ENCODE peak calls at places on chromosomes 11 and 22, in eight cellular contexts. C is fibroblast of lung, D is neural progenitor cell, K is uterus, E is ovary, H is K562, B is SK-N-SH, Q is stomach. G is an unnamed sample.
A peak's percentile ranks its signal among the peaks of the same experiment; 100 is the strongest.

GRCh38 chr11:122874991-122875390 is 7.6 kb upstream of the JHY start:
- DNase-seq in C (no peak), K (no peak), H (no peak), Q (no peak), B (no peak), D (no peak), E (no peak), G (no peak)

GRCh38 chr22:32097018-32097417 is 54.0 kb downstream of the SLC5A1 start:
- DNase-seq in K (no peak), E (no peak), B (no peak), H (no peak), Q (no peak), C (no peak), D (no peak), G (no peak)

GRCh38 chr11:34915136-34916013 is 804 bp downstream of the APIP start:
- DNase-seq in C (peak; percentile 45), E (peak; percentile 34), Q (no peak), K (no peak), H (peak; percentile 37), B (no peak), D (no peak), G (no peak)

GRCh38 chr11:118374729-118375128 is 15.3 kb downstream of the UBE4A start:
- DNase-seq in H (no peak), B (no peak), Q (no peak), K (no peak), C (no peak), E (no peak), D (no peak), G (no peak)

GRCh38 chr11:110565344-110565684 is 135.6 kb downstream of the FDX1 start:
- DNase-seq in Q (no peak), H (peak; percentile 67), C (peak; percentile 59), E (no peak), B (no peak), D (peak; percentile 40), K (no peak), G (no peak)

GRCh38 chr22:33811686-33812085 is 108.6 kb downstream of the LARGE1 start:
- DNase-seq in H (no peak), E (peak; percentile 40), Q (no peak), D (peak; percentile 26), K (peak; percentile 90), C (peak; percentile 78), B (no peak), G (peak; percentile 57)

GRCh38 chr22:38830026-38830844 is 13.6 kb downstream of the NPTXR start:
- DNase-seq in Q (no peak), B (no peak), E (no peak), K (no peak), C (no peak), H (no peak), D (no peak), G (no peak)

GRCh38 chr22:37256075-37256726 is 12.1 kb upstream of the RAC2 start:
- DNase-seq in B (no peak), E (no peak), H (no peak), Q (no peak), C (no peak), K (no peak), D (no peak), G (no peak)

GRCh38 chr22:39725351-39726035 is 154.9 kb downstream of the CACNA1I start:
- DNase-seq in Q (no peak), E (no peak), H (peak; percentile 11), K (no peak), B (no peak), D (no peak), C (no peak), G (no peak)

GRCh38 chr11:45803981-45804805 is 756 bp upstream of the SLC35C1 start:
- DNase-seq in C (peak; percentile 66), E (peak; percentile 85), K (peak; percentile 76), H (peak; percentile 26), B (peak; percentile 79), D (peak; percentile 79), Q (peak; percentile 88), G (peak; percentile 86)

GRCh38 chr11:66288138-66288865 is 641 bp downstream of the YIF1A start:
- DNase-seq in E (no peak), H (no peak), K (no peak), B (peak; percentile 49), D (no peak), Q (no peak), C (no peak), G (no peak)

GRCh38 chr22:38110008-38110862 is at the start of gene BAIAP2L2:
- DNase-seq in K (no peak), B (no peak), C (no peak), E (no peak), D (no peak), Q (peak; percentile 60), H (no peak), G (no peak)

GRCh38 chr22:49437956-49438355 is 389.7 kb downstream of the BRD1 start:
- DNase-seq in K (no peak), D (no peak), E (no peak), C (no peak), B (no peak), Q (no peak), H (no peak), G (no peak)

GRCh38 chr22:49240472-49240871 is 587.2 kb downstream of the BRD1 start:
- DNase-seq in C (no peak), H (no peak), K (no peak), D (no peak), B (no peak), E (no peak), Q (no peak), G (no peak)

GRCh38 chr11:3642071-3642951 is 519 bp upstream of the ART5 start:
- DNase-seq in K (peak; percentile 83), E (peak; percentile 89), Q (peak; percentile 85), D (peak; percentile 97), B (peak; percentile 98), C (peak; percentile 82), H (peak; percentile 95), G (peak; percentile 81)

GRCh38 chr11:119810478-119811232 is 81.7 kb upstream of the NECTIN1 start:
- DNase-seq in Q (no peak), E (no peak), C (peak; percentile 30), H (no peak), B (no peak), D (no peak), K (no peak), G (no peak)

GRCh38 chr22:38346506-38346905 is 29.3 kb upstream of the CSNK1E start:
- DNase-seq in K (no peak), Q (peak; percentile 13), B (no peak), H (no peak), D (no peak), C (no peak), E (no peak), G (no peak)

GRCh38 chr22:44193537-44193896 is 12.8 kb downstream of the PARVG start:
- DNase-seq in K (no peak), E (no peak), H (no peak), D (no peak), B (no peak), Q (no peak), C (no peak), G (no peak)

GRCh38 chr22:17777005-17777716 is 2.9 kb upstream of the BID start:
- DNase-seq in B (no peak), K (no peak), C (no peak), E (no peak), D (no peak), H (peak; percentile 46), Q (peak; percentile 55), G (peak; percentile 54)

GRCh38 chr11:133951484-133952198 is 5.1 kb downstream of the IGSF9B start:
- DNase-seq in C (peak; percentile 63), K (no peak), B (peak; percentile 63), D (peak; percentile 59), H (no peak), Q (no peak), E (no peak), G (no peak)

GRCh38 chr11:2088284-2088683 is 50.9 kb downstream of the IGF2 start:
- DNase-seq in E (no peak), B (no peak), C (no peak), Q (peak; percentile 22), H (no peak), D (no peak), K (no peak), G (no peak)
- TF ChIP-seq CTCF in E (no peak), B (no peak), C (no peak), Q (no peak), H (no peak), D (no peak), K (no peak), G (no peak)

DNA sequence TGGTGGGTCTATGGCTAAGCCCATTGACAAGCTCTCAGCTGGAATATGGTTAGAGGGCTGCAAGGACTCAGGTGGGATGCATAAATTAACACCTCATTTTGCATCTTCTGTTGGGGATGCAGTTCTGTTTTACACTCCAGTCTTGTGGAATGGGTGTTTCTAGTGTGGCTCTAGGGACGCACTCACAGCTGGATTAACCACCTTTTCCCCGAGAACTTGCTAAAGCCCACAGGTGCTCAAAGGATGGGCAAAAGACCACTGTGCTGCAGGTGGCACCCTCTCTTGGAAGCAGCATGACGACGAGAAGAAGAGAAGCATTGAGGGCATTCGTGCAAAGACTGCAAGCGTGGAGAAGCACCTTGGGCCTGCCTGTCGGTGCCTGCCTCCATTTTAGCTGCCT is 6.9 kb downstream of the BARX2 start:
- DNase-seq in E (no peak), D (no peak), C (no peak), B (no peak), H (no peak), K (no peak), Q (no peak), G (no peak)
- H3K4me1 ChIP-seq in E (no peaks in the 10 kb centered on the region), D (no peaks in the 10 kb centered on the region), C (no peaks in the 10 kb centered on the region), B (no peaks in the 10 kb centered on the region), H (no peaks in the 10 kb centered on the region), K (no peaks in the 10 kb centered on the region), Q (no peaks in the 10 kb centered on the region), G (no peaks in the 10 kb centered on the region)

GRCh38 chr11:41010361-41011050 is 448.9 kb downstream of the LRRC4C start:
- DNase-seq in C (no peak), D (no peak), B (no peak), H (no peak), E (no peak), K (no peak), Q (no peak), G (no peak)
- H3K9me3 ChIP-seq in C (no peaks in the 10 kb centered on the region), D (no peaks in the 10 kb centered on the region), B (no peaks in the 10 kb centered on the region), H (no peaks in the 10 kb centered on the region), E (no peaks in the 10 kb centered on the region), K (no peaks in the 10 kb centered on the region), Q (no peaks in the 10 kb centered on the region), G (no peaks in the 10 kb centered on the region)

DNA sequence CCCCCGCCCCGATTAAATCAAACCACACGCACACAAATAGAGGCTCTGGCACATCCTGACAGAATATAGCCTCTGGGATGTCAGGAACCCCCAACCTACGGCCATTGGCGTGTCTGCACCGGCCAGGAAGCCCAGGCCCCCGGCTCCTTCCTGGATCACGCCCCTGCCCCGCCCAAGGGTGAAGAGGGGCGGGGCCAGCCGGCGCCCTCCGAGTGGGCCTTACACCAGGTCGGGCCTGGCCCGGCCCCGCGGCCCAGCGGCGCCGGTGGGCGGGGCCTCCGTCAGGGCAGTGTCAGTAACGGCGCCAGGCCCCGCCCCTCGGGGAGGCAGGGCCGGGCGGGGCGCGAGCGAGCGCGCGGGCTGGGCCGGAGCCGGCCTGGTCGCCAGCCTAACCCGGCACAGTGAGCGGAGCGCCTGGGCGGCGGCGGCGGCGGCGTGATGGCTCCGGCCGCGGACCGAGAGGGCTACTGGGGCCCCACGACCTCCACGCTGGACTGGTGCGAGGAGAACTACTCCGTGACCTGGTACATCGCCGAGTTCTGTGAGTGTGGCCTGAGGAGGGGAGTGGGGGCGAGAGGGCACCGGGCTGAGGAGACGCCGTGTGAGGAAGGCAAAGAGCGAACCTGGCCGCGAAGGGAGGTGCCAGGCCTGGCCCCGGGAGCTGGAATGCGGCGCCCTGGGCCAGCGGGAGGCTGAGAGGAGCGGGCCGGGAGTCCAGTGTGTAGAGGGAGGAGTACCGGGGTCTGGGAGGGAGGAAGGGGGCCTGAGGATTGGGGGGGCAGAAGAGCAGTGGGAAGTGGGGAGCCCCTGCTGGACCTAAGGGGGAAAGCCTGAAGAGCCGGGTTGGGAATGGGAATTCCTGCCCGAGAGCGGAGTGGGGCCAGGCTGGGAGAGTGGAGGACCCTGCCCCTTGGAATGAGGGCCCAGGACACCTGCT is at the start of gene ACER3:
- DNase-seq in D (peak; percentile 98), E (peak; percentile 91), K (peak; percentile 90), C (peak; percentile 82), H (peak; percentile 96), Q (peak; percentile 96), B (peak; percentile 99), G (peak; percentile 94)
- TF ChIP-seq CTCF in D (peak; percentile 44), E (no peak), K (peak; percentile 9), C (peak; percentile 45), H (peak; percentile 26), Q (peak; percentile 13), B (peak; percentile 34), G (peak; percentile 5)